ENCODE peak calls at places on chromosome 21, in ten cellular contexts. One of them, this sample, is unnamed.

GRCh38 chr21:20445971-20446370 is 552.2 kb upstream of the NCAM2 start:
- DNase-seq in foreskin fibroblast: no peak
- DNase-seq in H1: no peak
- DNase-seq in body of pancreas: no peak
- DNase-seq in AG09309: no peak
- DNase-seq in naive thymus-derived CD4-positive, alpha-beta T cell: no peak
- DNase-seq in neuronal stem cell: no peak
- DNase-seq in BJ: no peak
- DNase-seq in ovary: no peak
- DNase-seq in right lobe of liver: no peak
- DNase-seq in this sample: no peak

GRCh38 chr21:24115141-24115540 is 1492.1 kb downstream of the MRPL39 start:
- DNase-seq in right lobe of liver: no peak
- DNase-seq in ovary: no peak
- DNase-seq in body of pancreas: no peak
- DNase-seq in naive thymus-derived CD4-positive, alpha-beta T cell: no peak
- DNase-seq in H1: no peak
- DNase-seq in foreskin fibroblast: no peak
- DNase-seq in AG09309: no peak
- DNase-seq in neuronal stem cell: no peak
- DNase-seq in BJ: no peak
- DNase-seq in this sample: no peak

GRCh38 chr21:22260274-22260673 is 1262.1 kb downstream of the NCAM2 start:
- DNase-seq in H1: no peak
- DNase-seq in neuronal stem cell: no peak
- DNase-seq in naive thymus-derived CD4-positive, alpha-beta T cell: no peak
- DNase-seq in body of pancreas: no peak
- DNase-seq in ovary: no peak
- DNase-seq in BJ: no peak
- DNase-seq in foreskin fibroblast: no peak
- DNase-seq in right lobe of liver: no peak
- DNase-seq in AG09309: no peak
- DNase-seq in this sample: no peak

GRCh38 chr21:42699196-42699595 is 45.8 kb downstream of the PDE9A start:
- DNase-seq in right lobe of liver: no peak
- DNase-seq in ovary: no peak
- DNase-seq in body of pancreas: no peak
- DNase-seq in naive thymus-derived CD4-positive, alpha-beta T cell: no peak
- DNase-seq in H1: no peak
- DNase-seq in BJ: no peak
- DNase-seq in AG09309: no peak
- DNase-seq in neuronal stem cell: no peak
- DNase-seq in foreskin fibroblast: no peak
- DNase-seq in this sample: no peak

GRCh38 chr21:33682992-33683627 is 40.8 kb downstream of the ITSN1 start:
- DNase-seq in naive thymus-derived CD4-positive, alpha-beta T cell: no peak
- DNase-seq in BJ: peak
- DNase-seq in foreskin fibroblast: peak
- DNase-seq in body of pancreas: no peak
- DNase-seq in ovary: no peak
- DNase-seq in AG09309: peak
- DNase-seq in right lobe of liver: no peak
- DNase-seq in H1: no peak
- DNase-seq in neuronal stem cell: no peak
- DNase-seq in this sample: no peak

GRCh38 chr21:25929859-25930520 is 195.2 kb downstream of the GABPA start:
- DNase-seq in body of pancreas: no peak
- DNase-seq in right lobe of liver: no peak
- DNase-seq in H1: no peak
- DNase-seq in BJ: no peak
- DNase-seq in naive thymus-derived CD4-positive, alpha-beta T cell: no peak
- DNase-seq in ovary: no peak
- DNase-seq in foreskin fibroblast: peak
- DNase-seq in AG09309: no peak
- DNase-seq in neuronal stem cell: no peak
- DNase-seq in this sample: no peak

GRCh38 chr21:15692711-15693110 is 37.1 kb upstream of the USP25 start:
- DNase-seq in ovary: no peak
- DNase-seq in foreskin fibroblast: no peak
- DNase-seq in AG09309: no peak
- DNase-seq in right lobe of liver: no peak
- DNase-seq in H1: no peak
- DNase-seq in body of pancreas: no peak
- DNase-seq in BJ: no peak
- DNase-seq in naive thymus-derived CD4-positive, alpha-beta T cell: no peak
- DNase-seq in neuronal stem cell: no peak
- DNase-seq in this sample: no peak

GRCh38 chr21:36636439-36636838 is 62.5 kb upstream of the SIM2 start:
- DNase-seq in ovary: no peak
- DNase-seq in foreskin fibroblast: no peak
- DNase-seq in neuronal stem cell: no peak
- DNase-seq in naive thymus-derived CD4-positive, alpha-beta T cell: no peak
- DNase-seq in right lobe of liver: no peak
- DNase-seq in AG09309: no peak
- DNase-seq in BJ: no peak
- DNase-seq in body of pancreas: no peak
- DNase-seq in H1: no peak
- DNase-seq in this sample: no peak

GRCh38 chr21:42461881-42462877 is 33.8 kb downstream of the RSPH1 start:
- DNase-seq in BJ: no peak
- DNase-seq in foreskin fibroblast: no peak
- DNase-seq in neuronal stem cell: no peak
- DNase-seq in naive thymus-derived CD4-positive, alpha-beta T cell: no peak
- DNase-seq in AG09309: no peak
- DNase-seq in H1: no peak
- DNase-seq in body of pancreas: peak
- DNase-seq in ovary: no peak
- DNase-seq in right lobe of liver: peak
- DNase-seq in this sample: peak

GRCh38 chr21:21612446-21612845 is 614.2 kb downstream of the NCAM2 start:
- DNase-seq in H1: no peak
- DNase-seq in naive thymus-derived CD4-positive, alpha-beta T cell: no peak
- DNase-seq in BJ: peak
- DNase-seq in AG09309: no peak
- DNase-seq in ovary: no peak
- DNase-seq in right lobe of liver: no peak
- DNase-seq in body of pancreas: peak
- DNase-seq in neuronal stem cell: peak
- DNase-seq in foreskin fibroblast: peak
- DNase-seq in this sample: no peak

GRCh38 chr21:43717967-43718871 is 710 bp upstream of the PDXK start:
- DNase-seq in ovary: peak
- DNase-seq in body of pancreas: no peak
- DNase-seq in naive thymus-derived CD4-positive, alpha-beta T cell: peak
- DNase-seq in neuronal stem cell: no peak
- DNase-seq in foreskin fibroblast: no peak
- DNase-seq in H1: no peak
- DNase-seq in BJ: no peak
- DNase-seq in right lobe of liver: no peak
- DNase-seq in AG09309: no peak
- DNase-seq in this sample: no peak

GRCh38 chr21:43719748-43720538 is 1.0 kb downstream of the PDXK start:
- DNase-seq in BJ: no peak
- DNase-seq in ovary: peak
- DNase-seq in neuronal stem cell: no peak
- DNase-seq in foreskin fibroblast: peak
- DNase-seq in body of pancreas: peak
- DNase-seq in H1: no peak
- DNase-seq in right lobe of liver: no peak
- DNase-seq in AG09309: no peak
- DNase-seq in naive thymus-derived CD4-positive, alpha-beta T cell: no peak
- DNase-seq in this sample: no peak

GRCh38 chr21:43720539-43721224 is 1.8 kb downstream of the PDXK start:
- DNase-seq in body of pancreas: no peak
- DNase-seq in naive thymus-derived CD4-positive, alpha-beta T cell: no peak
- DNase-seq in neuronal stem cell: no peak
- DNase-seq in foreskin fibroblast: no peak
- DNase-seq in right lobe of liver: no peak
- DNase-seq in H1: no peak
- DNase-seq in BJ: no peak
- DNase-seq in AG09309: no peak
- DNase-seq in ovary: no peak
- DNase-seq in this sample: no peak

GRCh38 chr21:43717166-43717853 is 1.6 kb upstream of the PDXK start:
- DNase-seq in H1: no peak
- DNase-seq in neuronal stem cell: no peak
- DNase-seq in BJ: no peak
- DNase-seq in right lobe of liver: no peak
- DNase-seq in AG09309: no peak
- DNase-seq in naive thymus-derived CD4-positive, alpha-beta T cell: no peak
- DNase-seq in body of pancreas: no peak
- DNase-seq in ovary: no peak
- DNase-seq in foreskin fibroblast: no peak
- DNase-seq in this sample: no peak

DNA sequence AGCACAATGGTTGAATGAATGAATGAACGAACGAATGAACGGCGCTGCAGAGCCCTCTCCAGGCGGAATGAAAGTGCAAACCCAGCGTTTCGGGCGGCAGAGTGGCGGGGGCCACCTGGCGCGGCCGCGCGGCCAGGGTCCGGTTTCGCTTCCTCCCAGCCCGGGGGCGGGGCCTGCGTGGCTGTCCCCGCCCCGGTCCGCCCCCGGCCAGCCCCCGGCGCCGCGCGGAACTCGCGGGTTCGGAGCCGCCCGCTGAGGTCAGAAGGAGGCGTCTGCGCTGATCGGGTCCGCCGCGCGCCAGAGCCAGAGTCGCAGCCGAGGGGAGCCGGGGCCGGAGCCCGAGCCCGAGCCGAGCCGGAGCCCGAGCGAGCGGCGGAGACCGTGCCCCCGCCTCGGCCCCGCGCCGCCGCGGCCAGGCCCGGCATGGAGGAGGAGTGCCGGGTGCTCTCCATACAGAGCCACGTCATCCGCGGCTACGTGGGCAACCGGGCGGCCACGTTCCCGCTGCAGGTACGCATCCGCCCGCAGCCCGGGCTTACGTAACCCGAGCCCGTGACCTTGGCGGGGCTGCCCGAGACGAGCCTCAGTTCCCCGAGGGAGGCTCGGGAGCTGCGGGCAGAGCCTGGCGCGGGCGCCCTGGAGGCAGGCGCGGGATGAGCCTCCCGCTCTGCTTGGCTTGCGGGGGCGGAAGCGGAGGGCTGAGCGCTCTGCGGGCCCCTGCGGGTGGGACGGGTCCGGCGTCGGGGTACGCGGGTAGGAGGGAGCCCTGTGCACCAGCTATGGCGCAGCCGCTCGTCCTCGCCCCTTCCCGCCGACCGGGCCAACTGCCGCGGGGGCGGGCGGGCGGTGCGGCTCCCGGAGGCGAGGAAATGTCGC is at the start of gene PDXK:
- DNase-seq in right lobe of liver: peak
- DNase-seq in neuronal stem cell: peak
- DNase-seq in body of pancreas: peak
- DNase-seq in AG09309: no peak
- DNase-seq in H1: peak
- DNase-seq in BJ: no peak
- DNase-seq in foreskin fibroblast: peak
- DNase-seq in naive thymus-derived CD4-positive, alpha-beta T cell: peak
- DNase-seq in ovary: peak
- DNase-seq in this sample: peak
- H3K4me3 ChIP-seq in right lobe of liver: peak
- H3K4me3 ChIP-seq in neuronal stem cell: peak
- H3K4me3 ChIP-seq in body of pancreas: peak
- H3K4me3 ChIP-seq in AG09309: peak
- H3K4me3 ChIP-seq in H1: peak
- H3K4me3 ChIP-seq in BJ: peak
- H3K4me3 ChIP-seq in foreskin fibroblast: peak
- H3K4me3 ChIP-seq in naive thymus-derived CD4-positive, alpha-beta T cell: peak
- H3K4me3 ChIP-seq in ovary: peak
- H3K4me3 ChIP-seq in this sample: peak

DNA sequence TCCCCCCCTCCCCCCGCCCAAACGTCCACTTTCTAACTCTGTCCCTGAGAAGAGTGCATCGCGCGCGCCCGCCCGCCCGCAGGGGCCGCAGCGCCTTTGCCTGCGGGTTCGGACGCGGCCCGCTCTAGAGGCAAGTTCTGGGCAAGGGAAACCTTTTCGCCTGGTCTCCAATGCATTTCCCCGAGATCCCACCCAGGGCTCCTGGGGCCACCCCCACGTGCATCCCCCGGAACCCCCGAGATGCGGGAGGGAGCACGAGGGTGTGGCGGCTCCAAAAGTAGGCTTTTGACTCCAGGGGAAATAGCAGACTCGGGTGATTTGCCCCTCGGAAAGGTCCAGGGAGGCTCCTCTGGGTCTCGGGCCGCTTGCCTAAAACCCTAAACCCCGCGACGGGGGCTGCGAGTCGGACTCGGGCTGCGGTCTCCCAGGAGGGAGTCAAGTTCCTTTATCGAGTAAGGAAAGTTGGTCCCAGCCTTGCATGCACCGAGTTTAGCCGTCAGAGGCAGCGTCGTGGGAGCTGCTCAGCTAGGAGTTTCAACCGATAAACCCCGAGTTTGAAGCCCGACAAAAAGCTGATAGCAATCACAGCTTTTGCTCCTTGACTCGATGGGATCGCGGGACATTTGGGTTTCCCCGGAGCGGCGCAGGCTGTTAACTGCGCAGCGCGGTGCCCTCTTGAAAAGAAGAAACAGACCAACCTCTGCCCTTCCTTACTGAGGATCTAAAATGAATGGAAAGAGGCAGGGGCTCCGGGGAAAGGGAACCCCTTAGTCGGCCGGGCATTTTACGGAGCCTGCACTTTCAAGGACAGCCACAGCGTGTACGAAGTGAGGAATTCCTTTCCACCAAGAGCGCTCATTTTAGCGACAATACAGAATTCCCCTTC is 158.1 kb downstream of the RUNX1 start:
- DNase-seq in body of pancreas: peak
- DNase-seq in neuronal stem cell: peak
- DNase-seq in AG09309: no peak
- DNase-seq in right lobe of liver: no peak
- DNase-seq in foreskin fibroblast: peak
- DNase-seq in ovary: peak
- DNase-seq in H1: peak
- DNase-seq in naive thymus-derived CD4-positive, alpha-beta T cell: peak
- DNase-seq in BJ: no peak
- DNase-seq in this sample: peak
- H3K4me3 ChIP-seq in body of pancreas: no peak
- H3K4me3 ChIP-seq in neuronal stem cell: no peak
- H3K4me3 ChIP-seq in AG09309: peak
- H3K4me3 ChIP-seq in right lobe of liver: no peak
- H3K4me3 ChIP-seq in foreskin fibroblast: peak
- H3K4me3 ChIP-seq in ovary: peak
- H3K4me3 ChIP-seq in H1: peak
- H3K4me3 ChIP-seq in naive thymus-derived CD4-positive, alpha-beta T cell: no peak
- H3K4me3 ChIP-seq in BJ: peak
- H3K4me3 ChIP-seq in this sample: peak

GRCh38 chr21:38660333-38661295 is 145.1 kb upstream of the ETS2 start:
- DNase-seq in right lobe of liver: no peak
- DNase-seq in BJ: no peak
- DNase-seq in naive thymus-derived CD4-positive, alpha-beta T cell: peak
- DNase-seq in AG09309: no peak
- DNase-seq in ovary: peak
- DNase-seq in neuronal stem cell: no peak
- DNase-seq in body of pancreas: no peak
- DNase-seq in foreskin fibroblast: no peak
- DNase-seq in H1: peak
- DNase-seq in this sample: no peak
- H3K4me3 ChIP-seq in right lobe of liver: peak
- H3K4me3 ChIP-seq in BJ: no peak
- H3K4me3 ChIP-seq in naive thymus-derived CD4-positive, alpha-beta T cell: no peak
- H3K4me3 ChIP-seq in AG09309: peak
- H3K4me3 ChIP-seq in ovary: peak
- H3K4me3 ChIP-seq in neuronal stem cell: peak
- H3K4me3 ChIP-seq in body of pancreas: no peak
- H3K4me3 ChIP-seq in foreskin fibroblast: peak
- H3K4me3 ChIP-seq in H1: peak
- H3K4me3 ChIP-seq in this sample: peak

GRCh38 chr21:44708213-44708865 is 3.0 kb downstream of the TSPEAR start:
- DNase-seq in foreskin fibroblast: no peak
- DNase-seq in neuronal stem cell: no peak
- DNase-seq in ovary: no peak
- DNase-seq in BJ: no peak
- DNase-seq in H1: peak
- DNase-seq in naive thymus-derived CD4-positive, alpha-beta T cell: no peak
- DNase-seq in right lobe of liver: peak
- DNase-seq in AG09309: no peak
- DNase-seq in body of pancreas: no peak
- DNase-seq in this sample: no peak
- H3K4me3 ChIP-seq in foreskin fibroblast: no peak
- H3K4me3 ChIP-seq in neuronal stem cell: no peak
- H3K4me3 ChIP-seq in ovary: no peak
- H3K4me3 ChIP-seq in BJ: no peak
- H3K4me3 ChIP-seq in H1: peak
- H3K4me3 ChIP-seq in naive thymus-derived CD4-positive, alpha-beta T cell: no peak
- H3K4me3 ChIP-seq in right lobe of liver: no peak
- H3K4me3 ChIP-seq in AG09309: no peak
- H3K4me3 ChIP-seq in body of pancreas: no peak
- H3K4me3 ChIP-seq in this sample: no peak